ENCODE peak calls at places on chromosomes 3 and 15, in six cellular contexts. D is H9, H is mesenchymal stem cell, P is IMR-90, F is trophoblast cell, R is H1. M is an unnamed sample. For H3K4me1, the result is how much of the 10 kb centered on the place peaks cover.

GRCh38 chr3:33315826-33316225 is 38.6 kb downstream of the FBXL2 start:
- DNase-seq in D (no peak), H (peak), P (peak), F (no peak), R (no peak), M (no peak)

GRCh38 chr3:17632401-17633100 is 109.9 kb downstream of the TBC1D5 start:
- DNase-seq in D (no peak), H (peak), P (peak), F (no peak), R (no peak), M (no peak)

GRCh38 chr15:94576889-94577533 is 345.6 kb downstream of the MCTP2 start:
- DNase-seq in D (peak), H (no peak), P (no peak), F (no peak), R (peak), M (peak)

GRCh38 chr15:53297828-53298227 is 461.6 kb downstream of the WDR72 start:
- DNase-seq in D (no peak), H (no peak), P (no peak), F (no peak), R (no peak), M (no peak)

GRCh38 chr15:75733761-75734651 is 21.4 kb upstream of the CSPG4 start:
- DNase-seq in D (no peak), H (no peak), P (no peak), F (no peak), R (no peak), M (no peak)

GRCh38 chr3:164459526-164460151 is 618.7 kb downstream of the SI start:
- DNase-seq in D (no peak), H (no peak), P (no peak), F (no peak), R (no peak), M (no peak)

GRCh38 chr3:38030126-38031021 is 932 bp upstream of the PLCD1 start:
- DNase-seq in D (no peak), H (no peak), P (no peak), F (no peak), R (no peak), M (no peak)

GRCh38 chr3:128867200-128868125 is 12.0 kb upstream of the ACAD9 start:
- DNase-seq in D (no peak), H (peak), P (no peak), F (peak), R (no peak), M (no peak)

GRCh38 chr3:195226900-195227447 is 44.0 kb downstream of the XXYLT1 start:
- DNase-seq in D (no peak), H (peak), P (peak), F (no peak), R (peak), M (no peak)

GRCh38 chr3:105827959-105828358 is 40.9 kb downstream of the CBLB start:
- DNase-seq in D (peak), H (peak), P (peak), F (peak), R (no peak), M (no peak)

GRCh38 chr3:182303169-182303568 is 490.1 kb upstream of the ATP11B start:
- DNase-seq in D (no peak), H (no peak), P (no peak), F (no peak), R (no peak), M (no peak)

GRCh38 chr3:124850633-124851032 is 36.5 kb downstream of the ITGB5 start:
- DNase-seq in D (no peak), H (peak), P (peak), F (no peak), R (no peak), M (no peak)

GRCh38 chr3:59412506-59412905 is 362.7 kb upstream of the CFAP20DC start:
- DNase-seq in D (no peak), H (peak), P (peak), F (no peak), R (no peak), M (no peak)

GRCh38 chr3:12430086-12430485 is 54.2 kb upstream of the TSEN2 start:
- DNase-seq in D (no peak), H (no peak), P (no peak), F (no peak), R (no peak), M (no peak)

GRCh38 chr15:88563638-88564037 is 17.2 kb upstream of the DET1 start:
- DNase-seq in D (no peak), H (peak), P (peak), F (no peak), R (no peak), M (no peak)

GRCh38 chr15:90934949-90935751 is at the start of gene UNC45A:
- DNase-seq in D (peak), H (peak), P (peak), F (peak), R (peak), M (peak)

GRCh38 chr3:182258538-182259177 is 534.6 kb upstream of the ATP11B start:
- DNase-seq in D (no peak), H (peak), P (no peak), F (no peak), R (no peak), M (peak)

GRCh38 chr3:49717539-49718418 is 1.7 kb downstream of the AMIGO3 start:
- DNase-seq in D (no peak), H (no peak), P (no peak), F (no peak), R (peak), M (no peak)

GRCh38 chr3:192835818-192836468 is 81.7 kb downstream of the MB21D2 start:
- DNase-seq in D (no peak), H (peak), P (peak), F (no peak), R (no peak), M (no peak)

GRCh38 chr3:35394400-35394799 is 244.9 kb upstream of the ARPP21 start:
- DNase-seq in D (no peak), H (no peak), P (no peak), F (no peak), R (no peak), M (no peak)

GRCh38 chr3:2898591-2899353 is 211.4 kb downstream of the IL5RA start:
- DNase-seq in D (no peak), H (peak), P (no peak), F (no peak), R (no peak), M (no peak)

GRCh38 chr3:31377045-31377642 is 155.6 kb upstream of the STT3B start:
- DNase-seq in D (no peak), H (peak), P (peak), F (peak), R (no peak), M (no peak)

GRCh38 chr15:97177135-97177704 is 783.3 kb upstream of the ARRDC4 start:
- DNase-seq in D (peak), H (peak), P (no peak), F (no peak), R (peak), M (no peak)

GRCh38 chr3:141051641-141052569 is 758 bp downstream of the SPSB4 start:
- DNase-seq in D (peak), H (peak), P (peak), F (no peak), R (peak), M (peak)

GRCh38 chr15:70569139-70569717 is 194.1 kb downstream of the UACA start:
- DNase-seq in D (peak), H (peak), P (peak), F (no peak), R (no peak), M (no peak)
- H4K91ac ChIP-seq in D (no peak), H (no peak), P (no peak), F (no peak), R (no peak), M (no peak)

GRCh38 chr3:71033681-71034220 is 549.8 kb downstream of the FOXP1 start:
- DNase-seq in D (no peak), H (no peak), P (no peak), F (no peak), R (no peak), M (no peak)
- H3K4me1 ChIP-seq in D (under half), H (under half), P (under half), F (under half), R (under half), M (under half)

DNA sequence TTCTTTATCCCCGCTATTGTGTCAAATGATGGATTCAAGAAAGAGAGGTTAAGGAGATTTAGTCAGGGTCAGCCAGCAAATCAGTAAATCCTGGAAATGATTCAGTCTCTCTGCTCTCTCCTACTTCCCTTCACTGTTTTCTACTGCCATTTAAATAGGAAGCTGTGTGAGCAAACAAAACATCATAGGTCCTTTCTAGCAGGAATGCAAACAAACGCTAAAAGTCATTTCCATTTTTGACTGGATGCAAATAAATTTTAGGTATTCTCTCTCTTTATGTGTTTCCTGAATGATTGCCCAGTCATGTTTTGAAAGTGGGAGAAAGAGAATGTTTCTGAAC is 299.5 kb upstream of the RORA start:
- DNase-seq in D (no peak), H (no peak), P (no peak), F (no peak), R (no peak), M (no peak)
- H4K91ac ChIP-seq in D (no peak), H (no peak), P (no peak), F (no peak), R (no peak), M (no peak)

GRCh38 chr3:16508591-16508995 is 4.9 kb downstream of the RFTN1 start:
- DNase-seq in D (no peak), H (peak), P (no peak), F (no peak), R (no peak), M (no peak)
- H3K4me1 ChIP-seq in D (under half), H (under half), P (under half), F (under half), R (under half), M (under half)

GRCh38 chr15:68653795-68654194 is 75.0 kb downstream of the CORO2B start:
- DNase-seq in D (no peak), H (no peak), P (no peak), F (no peak), R (no peak), M (no peak)

GRCh38 chr15:68655686-68656437 is 77.1 kb downstream of the CORO2B start:
- DNase-seq in D (no peak), H (no peak), P (no peak), F (no peak), R (no peak), M (no peak)

GRCh38 chr15:68656438-68656739 is 77.6 kb downstream of the CORO2B start:
- DNase-seq in D (no peak), H (no peak), P (no peak), F (no peak), R (no peak), M (no peak)

GRCh38 chr15:68653031-68653635 is 74.3 kb downstream of the CORO2B start:
- DNase-seq in D (no peak), H (no peak), P (no peak), F (no peak), R (peak), M (no peak)

GRCh38 chr15:68654786-68655560 is 76.2 kb downstream of the CORO2B start:
- DNase-seq in D (no peak), H (no peak), P (no peak), F (no peak), R (no peak), M (no peak)
- H4K91ac ChIP-seq in D (no peak), H (no peak), P (no peak), F (no peak), R (no peak), M (no peak)

GRCh38 chr3:7305561-7305960 is 444.6 kb downstream of the GRM7 start:
- DNase-seq in D (no peak), H (no peak), P (no peak), F (no peak), R (no peak), M (no peak)
- H3K4me1 ChIP-seq in D (under half), H (under half), P (under half), F (under half), R (under half), M (under half)

GRCh38 chr3:1365528-1365927 is 272.7 kb downstream of the CNTN6 start:
- DNase-seq in D (no peak), H (no peak), P (no peak), F (no peak), R (no peak), M (no peak)
- H4K91ac ChIP-seq in D (no peak), H (no peak), P (no peak), F (no peak), R (no peak), M (no peak)

GRCh38 chr3:22175899-22176298 is 424.9 kb upstream of the ZNF385D start:
- DNase-seq in D (no peak), H (no peak), P (no peak), F (no peak), R (no peak), M (no peak)
- H3K4me1 ChIP-seq in D (under half), H (under half), P (under half), F (under half), R (under half), M (under half)